ENCODE peak calls at places on chromosomes 5 and 9, in nine cellular contexts. D is trophoblast cell; X is H1; M is CD8-positive, alpha-beta memory T cell; J is neural progenitor cell; L is sigmoid colon; Z is suprapubic skin; H is SK-N-SH; P is tibial artery. O is an unnamed sample.

GRCh38 chr9:132357764-132358163 is 3.0 kb upstream of the SETX start:
- DNase-seq in D (no peak), X (no peak), M (no peak), J (no peak), L (no peak), Z (no peak), H (no peak), P (no peak), O (no peak)

GRCh38 chr5:38434981-38435710 is 121.3 kb downstream of the LIFR start:
- DNase-seq in D (no peak), X (no peak), M (no peak), J (no peak), L (no peak), Z (no peak), H (no peak), P (no peak), O (no peak)

GRCh38 chr5:152427691-152428090 is 22.6 kb upstream of the NMUR2 start:
- DNase-seq in D (no peak), X (no peak), M (no peak), J (no peak), L (no peak), Z (no peak), H (no peak), P (no peak), O (no peak)

GRCh38 chr5:180470966-180471582 is 23.1 kb upstream of the CNOT6 start:
- DNase-seq in D (peak; percentile 72), X (peak; percentile 86), M (peak; percentile 57), J (peak; percentile 78), L (peak; percentile 80), Z (no peak), H (peak; percentile 87), P (peak; percentile 51), O (no peak)

GRCh38 chr5:1975898-1976765 is 93.4 kb upstream of the IRX4 start:
- DNase-seq in D (no peak), X (no peak), M (no peak), J (no peak), L (no peak), Z (no peak), H (no peak), P (no peak), O (no peak)

GRCh38 chr9:117097761-117098160 is 317.1 kb downstream of the ASTN2 start:
- DNase-seq in D (no peak), X (no peak), M (no peak), J (no peak), L (no peak), Z (no peak), H (no peak), P (no peak), O (no peak)

GRCh38 chr9:137194388-137194787 is 5.9 kb downstream of the SSNA1 start:
- DNase-seq in D (no peak), X (no peak), M (no peak), J (peak; percentile 42), L (no peak), Z (no peak), H (no peak), P (no peak), O (no peak)

GRCh38 chr5:32173394-32174010 is 617 bp downstream of the GOLPH3 start:
- DNase-seq in D (peak; percentile 79), X (peak; percentile 65), M (no peak), J (peak; percentile 79), L (peak; percentile 88), Z (peak; percentile 76), H (peak; percentile 67), P (peak; percentile 84), O (peak; percentile 83)

GRCh38 chr5:39283231-39283818 is 64.0 kb upstream of the FYB1 start:
- DNase-seq in D (peak; percentile 86), X (peak; percentile 49), M (peak; percentile 76), J (peak; percentile 71), L (no peak), Z (no peak), H (no peak), P (peak; percentile 29), O (peak; percentile 70)

GRCh38 chr5:38468202-38468656 is 88.2 kb downstream of the LIFR start:
- DNase-seq in D (peak; percentile 57), X (no peak), M (no peak), J (no peak), L (peak; percentile 82), Z (peak; percentile 76), H (no peak), P (peak; percentile 78), O (no peak)

GRCh38 chr5:149794338-149795023 is 64.4 kb downstream of the PPARGC1B start:
- DNase-seq in D (no peak), X (no peak), M (no peak), J (no peak), L (peak; percentile 83), Z (no peak), H (no peak), P (no peak), O (no peak)

GRCh38 chr5:110784901-110785300 is 46.1 kb downstream of the SLC25A46 start:
- DNase-seq in D (peak; percentile 16), X (no peak), M (no peak), J (no peak), L (no peak), Z (no peak), H (no peak), P (no peak), O (no peak)

GRCh38 chr5:78624992-78625391 is 23.6 kb downstream of the LHFPL2 start:
- DNase-seq in D (no peak), X (no peak), M (no peak), J (no peak), L (no peak), Z (no peak), H (no peak), P (no peak), O (no peak)

GRCh38 chr9:98074119-98074990 is 17.8 kb downstream of the NANS start:
- DNase-seq in D (peak; percentile 88), X (peak; percentile 94), M (peak; percentile 67), J (peak; percentile 70), L (no peak), Z (no peak), H (peak; percentile 79), P (peak; percentile 36), O (peak; percentile 89)

GRCh38 chr5:68216737-68217231 is 1.2 kb downstream of the PIK3R1 start:
- DNase-seq in D (peak; percentile 42), X (no peak), M (no peak), J (peak; percentile 57), L (no peak), Z (no peak), H (peak; percentile 30), P (no peak), O (no peak)

GRCh38 chr9:29751220-29751619 is 2177.9 kb upstream of the C9orf72 start:
- DNase-seq in D (no peak), X (no peak), M (no peak), J (no peak), L (no peak), Z (no peak), H (peak; percentile 3), P (no peak), O (no peak)

GRCh38 chr5:1027631-1028441 is 19.2 kb downstream of the NKD2 start:
- DNase-seq in D (no peak), X (no peak), M (no peak), J (no peak), L (peak; percentile 48), Z (peak; percentile 60), H (peak; percentile 30), P (no peak), O (no peak)

GRCh38 chr9:121196389-121196788 is 5.3 kb downstream of the RAB14 start:
- DNase-seq in D (no peak), X (no peak), M (no peak), J (no peak), L (no peak), Z (no peak), H (peak; percentile 12), P (no peak), O (no peak)

GRCh38 chr9:130736834-130737233 is 43.3 kb downstream of the EXOSC2 start:
- DNase-seq in D (no peak), X (no peak), M (no peak), J (no peak), L (no peak), Z (no peak), H (no peak), P (no peak), O (no peak)

GRCh38 chr5:139392324-139392677 is 2.6 kb upstream of the MZB1 start:
- DNase-seq in D (no peak), X (no peak), M (no peak), J (no peak), L (no peak), Z (no peak), H (no peak), P (no peak), O (no peak)
- H3K4me3 ChIP-seq in D (peak overlapping the region; percentile 39), X (peak overlapping the region; percentile 59), M (peak overlapping the region; percentile 59), J (peak overlapping the region; percentile 46), L (peak overlapping the region; percentile 45), Z (peak overlapping the region; percentile 56), H (no peak overlapping the region), P (peak overlapping the region; percentile 46), O (peak overlapping the region; percentile 74)

GRCh38 chr5:154646841-154647759 is 108.1 kb upstream of the LARP1 start:
- DNase-seq in D (peak; percentile 70), X (peak; percentile 73), M (peak; percentile 56), J (peak; percentile 57), L (peak; percentile 72), Z (no peak), H (no peak), P (peak; percentile 42), O (peak; percentile 88)
- H3K4me3 ChIP-seq in D (peak overlapping the region; percentile 41), X (peak overlapping the region; percentile 47), M (peak overlapping the region; percentile 58), J (peak overlapping the region; percentile 24), L (peak overlapping the region; percentile 35), Z (peak overlapping the region; percentile 43), H (no peak overlapping the region), P (peak overlapping the region; percentile 29), O (peak overlapping the region; percentile 38)

GRCh38 chr9:19460258-19460657 is 51.4 kb downstream of the ACER2 start:
- DNase-seq in D (no peak), X (no peak), M (no peak), J (no peak), L (no peak), Z (no peak), H (no peak), P (no peak), O (no peak)

GRCh38 chr9:19456996-19457693 is 48.3 kb downstream of the ACER2 start:
- DNase-seq in D (peak; percentile 93), X (peak; percentile 87), M (peak; percentile 63), J (peak; percentile 83), L (peak; percentile 84), Z (peak; percentile 75), H (peak; percentile 84), P (peak; percentile 64), O (peak; percentile 55)

GRCh38 chr9:19461135-19461534 is 52.3 kb downstream of the ACER2 start:
- DNase-seq in D (no peak), X (no peak), M (no peak), J (no peak), L (no peak), Z (no peak), H (no peak), P (no peak), O (no peak)

DNA sequence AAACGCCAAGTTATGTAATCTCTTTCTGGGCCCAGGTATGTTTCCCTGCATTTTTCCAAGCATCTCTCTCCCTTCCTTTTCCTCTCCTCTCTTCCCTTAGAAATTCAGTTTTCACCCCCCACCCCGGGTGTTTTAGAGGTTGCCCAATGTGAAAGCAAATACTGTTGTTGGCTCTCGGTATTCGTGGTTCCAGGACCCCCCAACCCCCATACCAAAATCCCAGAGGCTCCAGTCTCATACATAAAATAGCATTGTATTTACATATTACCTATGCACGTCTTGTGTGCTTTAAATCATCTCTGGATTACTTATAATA is 48.8 kb downstream of the ACER2 start:
- DNase-seq in D (no peak), X (no peak), M (no peak), J (no peak), L (no peak), Z (no peak), H (no peak), P (no peak), O (no peak)
- H3K4me3 ChIP-seq in D (no peak overlapping the region), X (no peak overlapping the region), M (no peak overlapping the region), J (no peak overlapping the region), L (peak overlapping the region; percentile 15), Z (no peak overlapping the region), H (peak overlapping the region; percentile 37), P (no peak overlapping the region), O (no peak overlapping the region)

GRCh38 chr5:132592521-132592920 is 35.7 kb downstream of the RAD50 start:
- DNase-seq in D (peak; percentile 55), X (no peak), M (no peak), J (peak; percentile 2), L (no peak), Z (no peak), H (no peak), P (no peak), O (no peak)
- H3K4me3 ChIP-seq in D (no peak overlapping the region), X (no peak overlapping the region), M (no peak overlapping the region), J (no peak overlapping the region), L (no peak overlapping the region), Z (no peak overlapping the region), H (no peak overlapping the region), P (no peak overlapping the region), O (no peak overlapping the region)

O was measured in Peyer's patch.